ENCODE peak calls at places on chromosomes 1 and 21, in four cellular contexts. Q is dorsolateral prefrontal cortex; J is CD4-positive, CD25-positive, alpha-beta regulatory T cell; Y is left ventricle myocardium inferior. E is an unnamed sample.

GRCh38 chr1:8464377-8464776 is 146.5 kb downstream of the SLC45A1 start:
- DNase-seq in Q (no peak), J (no peak), Y (no peak), E (no peak)

GRCh38 chr1:85280636-85281035 is 4.2 kb upstream of the BCL10 start:
- DNase-seq in Q (no peak), J (no peak), Y (no peak), E (no peak)

GRCh38 chr1:179889619-179890018 is 7.5 kb downstream of the TOR1AIP1 start:
- DNase-seq in Q (no peak), J (no peak), Y (no peak), E (no peak)

GRCh38 chr1:208432346-208432745 is 188.2 kb upstream of the PLXNA2 start:
- DNase-seq in Q (no peak), J (no peak), Y (no peak), E (no peak)

GRCh38 chr1:42816600-42817439 is at the start of the genes ERMAP and SVBP:
- DNase-seq in Q (peak), J (peak), Y (peak), E (peak)

GRCh38 chr1:68010543-68010942 is 39.9 kb downstream of the DIRAS3 start:
- DNase-seq in Q (no peak), J (no peak), Y (no peak), E (no peak)

GRCh38 chr1:226486163-226486562 is 62.4 kb upstream of the STUM start:
- DNase-seq in Q (no peak), J (peak), Y (no peak), E (no peak)

GRCh38 chr1:64686828-64687724 is 57.8 kb upstream of the RAVER2 start:
- DNase-seq in Q (no peak), J (peak), Y (no peak), E (no peak)

GRCh38 chr1:79431341-79431740 is 424.8 kb upstream of the ADGRL4 start:
- DNase-seq in Q (no peak), J (no peak), Y (no peak), E (no peak)

GRCh38 chr1:21693732-21694131 is 24.6 kb upstream of the RAP1GAP start:
- DNase-seq in Q (no peak), J (no peak), Y (no peak), E (no peak)

GRCh38 chr21:42830456-42831455 is 48.6 kb downstream of the WDR4 start:
- DNase-seq in Q (no peak), J (no peak), Y (no peak), E (no peak)

GRCh38 chr1:244758700-244759099 is 76.8 kb upstream of the COX20 start:
- DNase-seq in Q (no peak), J (no peak), Y (no peak), E (no peak)

GRCh38 chr1:114531094-114531493 is 20.1 kb upstream of the TRIM33 start:
- DNase-seq in Q (no peak), J (no peak), Y (no peak), E (no peak)

GRCh38 chr21:32648165-32648564 is 36.0 kb upstream of the CFAP298 start:
- DNase-seq in Q (no peak), J (no peak), Y (no peak), E (no peak)

GRCh38 chr1:221993444-221993948 is 251.6 kb upstream of the DUSP10 start:
- DNase-seq in Q (no peak), J (no peak), Y (no peak), E (no peak)

GRCh38 chr1:67162954-67163353 is 3.3 kb upstream of the IL23R start:
- DNase-seq in Q (no peak), J (no peak), Y (no peak), E (no peak)

GRCh38 chr1:221801773-221802516 is 60.1 kb upstream of the DUSP10 start:
- DNase-seq in Q (no peak), J (no peak), Y (no peak), E (no peak)

GRCh38 chr1:244757091-244757939 is 78.1 kb upstream of the COX20 start:
- DNase-seq in Q (no peak), J (no peak), Y (no peak), E (no peak)

GRCh38 chr1:13605159-13605558 is 21.5 kb downstream of the PDPN start:
- DNase-seq in Q (no peak), J (no peak), Y (no peak), E (no peak)

GRCh38 chr1:211581521-211581920 is 2.6 kb upstream of the SLC30A1 start:
- DNase-seq in Q (no peak), J (no peak), Y (no peak), E (no peak)

GRCh38 chr1:197393105-197393504 is 125.1 kb downstream of the CRB1 start:
- DNase-seq in Q (no peak), J (no peak), Y (no peak), E (no peak)

GRCh38 chr1:47137925-47138615 is 829 bp downstream of the CYP4A22 start:
- DNase-seq in Q (no peak), J (no peak), Y (no peak), E (no peak)

GRCh38 chr1:10295471-10296085 is 85.2 kb downstream of the KIF1B start:
- DNase-seq in Q (no peak), J (no peak), Y (no peak), E (peak)
- H3K27ac ChIP-seq in Q (peak), J (no peak), Y (no peak), E (peak)

GRCh38 chr1:183052861-183053260 is 29.6 kb downstream of the LAMC1 start:
- DNase-seq in Q (no peak), J (no peak), Y (no peak), E (no peak)
- H3K27ac ChIP-seq in Q (no peak), J (no peak), Y (no peak), E (no peak)

DNA sequence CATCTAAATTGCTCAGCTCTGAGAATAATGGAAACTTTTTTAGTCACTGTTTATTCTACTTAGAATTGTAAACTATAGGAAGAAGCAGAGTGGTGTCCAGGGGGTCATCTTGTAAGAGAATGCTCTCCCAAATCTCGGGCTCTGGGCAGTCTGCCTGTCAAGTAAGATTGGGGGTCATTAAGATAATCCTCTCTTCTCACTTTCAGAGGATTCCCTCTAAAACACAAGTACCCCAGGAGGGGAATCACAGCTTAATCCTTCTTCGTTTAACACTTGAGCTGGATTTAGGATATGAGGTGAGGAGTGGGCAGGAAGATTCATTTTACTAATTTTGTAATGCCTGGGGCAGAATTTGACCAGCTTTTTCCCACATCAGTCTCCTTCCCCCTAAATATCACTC is 81.2 kb downstream of the RPS6KA1 start:
- DNase-seq in Q (no peak), J (no peak), Y (no peak), E (no peak)
- H3K27ac ChIP-seq in Q (no peak), J (no peak), Y (no peak), E (no peak)

DNA sequence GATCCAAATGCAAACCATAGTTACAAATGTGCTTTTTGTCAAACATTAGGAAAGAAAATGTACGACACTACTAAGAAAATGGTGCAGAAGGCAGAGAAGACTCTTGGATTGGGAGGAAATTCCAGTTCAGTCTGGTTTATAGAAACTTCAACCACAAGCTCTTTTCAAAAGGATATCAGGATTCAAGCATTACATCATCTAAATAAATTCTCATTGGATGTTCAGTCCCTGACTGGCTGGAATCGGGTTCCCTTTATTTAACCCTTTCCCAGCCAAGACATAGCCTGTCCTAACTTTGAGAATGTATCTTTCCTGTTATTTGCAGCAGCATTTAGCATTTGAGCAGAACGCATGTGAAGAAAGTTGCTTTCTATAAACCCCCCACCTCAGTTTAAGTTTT is 184.6 kb downstream of the LMO4 start:
- DNase-seq in Q (no peak), J (no peak), Y (no peak), E (no peak)
- H3K27ac ChIP-seq in Q (no peak), J (no peak), Y (no peak), E (no peak)

GRCh38 chr1:15343729-15344128 is 66.0 kb upstream of the EFHD2 start:
- DNase-seq in Q (no peak), J (no peak), Y (peak), E (no peak)

GRCh38 chr1:15342568-15342967 is 67.1 kb upstream of the EFHD2 start:
- DNase-seq in Q (no peak), J (no peak), Y (no peak), E (no peak)

GRCh38 chr1:15341228-15341627 is 68.5 kb upstream of the EFHD2 start:
- DNase-seq in Q (no peak), J (no peak), Y (no peak), E (no peak)

GRCh38 chr1:15343099-15343498 is 66.6 kb upstream of the EFHD2 start:
- DNase-seq in Q (no peak), J (no peak), Y (no peak), E (no peak)

DNA sequence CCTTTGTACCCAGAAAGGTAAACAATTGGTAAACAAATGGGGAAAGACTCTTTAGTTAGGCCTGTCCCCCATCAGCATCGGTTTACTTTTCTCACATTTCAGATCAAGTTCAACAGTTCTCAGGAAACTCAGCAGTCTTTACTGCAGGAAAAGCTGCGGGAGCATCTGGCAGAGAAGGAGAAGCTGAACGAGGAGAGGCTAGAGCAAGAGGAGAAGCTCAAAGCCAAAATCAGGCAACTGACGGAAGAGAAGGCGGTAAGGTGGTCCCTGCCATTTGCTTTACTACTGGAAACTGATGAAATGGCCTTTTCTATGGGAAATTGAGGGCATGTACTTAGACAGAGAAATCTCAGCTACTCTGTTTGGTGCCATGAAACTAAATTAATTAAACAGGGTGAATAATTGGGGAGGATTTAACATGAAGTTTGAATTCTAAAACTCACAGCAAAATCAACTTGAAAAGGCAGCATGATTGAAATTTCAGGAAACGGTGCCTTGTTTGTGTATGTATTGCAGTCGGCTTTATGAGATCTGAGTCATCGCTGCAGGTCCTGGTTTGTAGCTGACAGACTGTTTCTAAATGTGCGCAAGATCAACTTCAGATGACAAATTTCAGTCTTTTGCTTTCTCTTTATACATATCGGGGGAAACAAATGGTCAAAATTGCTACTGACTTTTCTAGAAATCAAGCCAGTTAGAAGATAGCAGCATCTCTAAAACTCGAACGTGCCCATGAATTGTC is 67.9 kb upstream of the EFHD2 start:
- DNase-seq in Q (no peak), J (no peak), Y (no peak), E (no peak)
- H3K27ac ChIP-seq in Q (peak), J (peak), Y (no peak), E (no peak)

DNA sequence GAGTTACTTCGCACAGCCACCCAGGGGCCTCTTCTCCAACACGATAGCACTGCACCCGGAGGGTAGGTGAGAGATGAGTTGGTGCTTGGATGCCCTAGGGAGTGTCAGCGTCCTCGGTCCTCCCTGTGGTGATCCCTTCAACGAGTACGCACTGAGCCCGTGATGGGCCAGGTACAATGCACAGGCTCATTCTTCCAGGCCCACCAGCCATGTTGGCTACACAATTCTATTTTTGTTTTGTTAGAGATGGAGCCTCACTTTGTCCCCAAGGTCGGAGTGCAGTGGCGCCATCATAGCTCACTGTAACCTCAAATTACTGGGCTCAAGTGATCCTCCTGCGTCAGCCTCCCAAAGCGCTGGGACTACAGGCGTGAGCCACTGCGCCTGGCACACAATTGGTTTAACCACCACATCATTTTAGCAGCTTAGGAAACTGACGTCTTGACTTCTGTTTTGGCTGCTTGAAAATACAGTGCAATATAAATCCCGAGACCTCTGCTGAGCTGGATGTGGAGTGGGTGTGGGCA is 602 bp upstream of the SCMH1 start:
- DNase-seq in Q (peak), J (no peak), Y (no peak), E (no peak)
- H3K27ac ChIP-seq in Q (peak), J (no peak), Y (peak), E (peak)

GRCh38 chr1:11729498-11730428 is 6.2 kb upstream of the AGTRAP start:
- DNase-seq in Q (no peak), J (no peak), Y (peak), E (no peak)
- H3K27ac ChIP-seq in Q (no peak), J (peak), Y (peak), E (peak)

GRCh38 chr21:44352253-44352860 is 1.1 kb upstream of the TRPM2 start:
- DNase-seq in Q (no peak), J (no peak), Y (no peak), E (no peak)
- H3K27ac ChIP-seq in Q (peak), J (no peak), Y (peak), E (peak)

GRCh38 chr1:2289607-2290006 is 61.5 kb downstream of the SKI start:
- DNase-seq in Q (no peak), J (no peak), Y (no peak), E (no peak)
- H3K27ac ChIP-seq in Q (peak), J (peak), Y (peak), E (no peak)